ENCODE peak calls at places on chromosomes 6 and 20, in seven cellular contexts. S, L, Y, N, G, Z and M are unnamed samples.

GRCh38 chr6:54784021-54784420 is 62.5 kb upstream of the FAM83B start:
- DNase-seq in S (no peak), L (no peak), Y (no peak), N (no peak), G (no peak), Z (no peak), M (no peak)

GRCh38 chr20:62009869-62010445 is 55.7 kb downstream of the TAF4 start:
- DNase-seq in S (no peak), L (no peak), Y (no peak), N (no peak), G (no peak), Z (no peak), M (no peak)

GRCh38 chr6:50849781-50850180 is 31.1 kb downstream of the TFAP2B start:
- DNase-seq in S (no peak), L (no peak), Y (no peak), N (no peak), G (no peak), Z (no peak), M (no peak)

GRCh38 chr20:31860431-31861345 is 9.6 kb downstream of the DUSP15 start:
- DNase-seq in S (no peak), L (no peak), Y (peak), N (no peak), G (no peak), Z (no peak), M (no peak)

GRCh38 chr6:169416249-169416648 is 162.6 kb upstream of the THBS2 start:
- DNase-seq in S (no peak), L (no peak), Y (no peak), N (no peak), G (no peak), Z (no peak), M (no peak)

GRCh38 chr6:70080443-70081062 is 214.2 kb downstream of the COL19A1 start:
- DNase-seq in S (no peak), L (no peak), Y (no peak), N (no peak), G (no peak), Z (no peak), M (no peak)

GRCh38 chr6:140850438-140850837 is 1282.3 kb upstream of the GJE1 start:
- DNase-seq in S (peak), L (no peak), Y (peak), N (no peak), G (no peak), Z (no peak), M (no peak)

GRCh38 chr20:19074828-19075516 is 137.5 kb upstream of the SLC24A3 start:
- DNase-seq in S (no peak), L (no peak), Y (no peak), N (no peak), G (no peak), Z (no peak), M (peak)

GRCh38 chr6:88220493-88220892 is 54.3 kb upstream of the CNR1 start:
- DNase-seq in S (no peak), L (no peak), Y (peak), N (no peak), G (peak), Z (no peak), M (no peak)

GRCh38 chr20:22511943-22512910 is 72.1 kb downstream of the FOXA2 start:
- DNase-seq in S (no peak), L (peak), Y (peak), N (no peak), G (peak), Z (no peak), M (no peak)

GRCh38 chr20:47133809-47134456 is 222.6 kb downstream of the ZMYND8 start:
- DNase-seq in S (no peak), L (no peak), Y (peak), N (no peak), G (no peak), Z (no peak), M (no peak)

GRCh38 chr6:86193821-86194220 is 551.1 kb upstream of the SYNCRIP start:
- DNase-seq in S (no peak), L (no peak), Y (no peak), N (no peak), G (no peak), Z (no peak), M (no peak)

GRCh38 chr6:130900913-130901312 is 73.7 kb downstream of the SMLR1 start:
- DNase-seq in S (no peak), L (no peak), Y (peak), N (no peak), G (peak), Z (no peak), M (no peak)

GRCh38 chr20:50085481-50086365 is 27.2 kb downstream of the UBE2V1 start:
- DNase-seq in S (no peak), L (no peak), Y (peak), N (peak), G (peak), Z (peak), M (peak)

GRCh38 chr20:63969851-63970713 is at the start of gene ZNF512B:
- DNase-seq in S (no peak), L (peak), Y (peak), N (peak), G (no peak), Z (peak), M (peak)

GRCh38 chr6:160455484-160456213 is 107.5 kb downstream of the SLC22A3 start:
- DNase-seq in S (peak), L (peak), Y (peak), N (peak), G (no peak), Z (peak), M (peak)

GRCh38 chr6:44226368-44227137 is 3.2 kb downstream of the SLC29A1 start:
- DNase-seq in S (no peak), L (no peak), Y (no peak), N (no peak), G (no peak), Z (no peak), M (no peak)

GRCh38 chr6:168393126-168393870 is 47.7 kb upstream of the SMOC2 start:
- DNase-seq in S (no peak), L (no peak), Y (no peak), N (no peak), G (no peak), Z (no peak), M (no peak)

GRCh38 chr6:5855787-5856186 is 150.9 kb downstream of the NRN1 start:
- DNase-seq in S (no peak), L (no peak), Y (no peak), N (no peak), G (no peak), Z (no peak), M (no peak)

GRCh38 chr6:22029169-22029568 is 267.7 kb downstream of the PRL start:
- DNase-seq in S (peak), L (no peak), Y (no peak), N (no peak), G (no peak), Z (no peak), M (no peak)